ENCODE peak calls at places on chromosome 1, in nine cellular contexts. H is GM23338, K is RWPE1, N is B cell, W is dorsolateral prefrontal cortex, B is IMR-90, R is fibroblast of pulmonary artery, L is choroid plexus epithelial cell, O is brain microvascular endothelial cell. G is an unnamed sample.

GRCh38 chr1:44213222-44214112 is at the start of gene DMAP1:
- DNase-seq in H (peak; percentile 94), K (peak; percentile 74), N (peak; percentile 89), W (peak; percentile 86), B (peak; percentile 83), R (peak; percentile 89), L (peak; percentile 88), O (peak; percentile 67), G (peak; percentile 87)

GRCh38 chr1:199510314-199510713 is 517.2 kb upstream of the NR5A2 start:
- DNase-seq in H (no peak), K (no peak), N (peak; percentile 6), W (no peak), B (no peak), R (no peak), L (no peak), O (no peak), G (peak; percentile 55)

GRCh38 chr1:225754940-225755635 is 22.5 kb upstream of the SRP9 start:
- DNase-seq in H (no peak), K (no peak), N (no peak), W (no peak), B (peak; percentile 92), R (peak; percentile 93), L (peak; percentile 93), O (peak; percentile 77), G (no peak)

GRCh38 chr1:216456682-216457081 is 33.4 kb upstream of the USH2A start:
- DNase-seq in H (peak; percentile 3), K (peak; percentile 51), N (no peak), W (no peak), B (peak; percentile 87), R (peak; percentile 47), L (peak; percentile 90), O (peak; percentile 91), G (no peak)

GRCh38 chr1:231020816-231021215 is 19.2 kb downstream of the FAM89A start:
- DNase-seq in H (peak; percentile 59), K (no peak), N (no peak), W (no peak), B (peak; percentile 21), R (no peak), L (peak; percentile 38), O (peak; percentile 13), G (no peak)

GRCh38 chr1:224116131-224116530 is 2.2 kb downstream of the FBXO28 start:
- DNase-seq in H (peak; percentile 66), K (peak; percentile 52), N (peak; percentile 56), W (no peak), B (peak; percentile 68), R (peak; percentile 72), L (peak; percentile 74), O (no peak), G (peak; percentile 46)

GRCh38 chr1:2934642-2935081 is 86.6 kb upstream of the ACTRT2 start:
- DNase-seq in H (no peak), K (no peak), N (no peak), W (no peak), B (no peak), R (no peak), L (no peak), O (no peak), G (no peak)

GRCh38 chr1:219312967-219313366 is 139.3 kb downstream of the LYPLAL1 start:
- DNase-seq in H (no peak), K (no peak), N (no peak), W (no peak), B (peak; percentile 92), R (peak; percentile 74), L (peak; percentile 81), O (peak; percentile 92), G (no peak)

GRCh38 chr1:27598902-27599528 is 4.9 kb downstream of the AHDC1 start:
- DNase-seq in H (no peak), K (no peak), N (no peak), W (no peak), B (peak; percentile 77), R (peak; percentile 84), L (peak; percentile 82), O (peak; percentile 67), G (no peak)

GRCh38 chr1:15508700-15509487 is 15.1 kb downstream of the CASP9 start:
- DNase-seq in H (peak; percentile 95), K (no peak), N (no peak), W (no peak), B (no peak), R (no peak), L (no peak), O (no peak), G (no peak)

GRCh38 chr1:20423169-20423795 is 62.7 kb downstream of the CAMK2N1 start:
- DNase-seq in H (no peak), K (no peak), N (no peak), W (no peak), B (no peak), R (no peak), L (no peak), O (no peak), G (no peak)

GRCh38 chr1:94284481-94284880 is 47.1 kb upstream of the ARHGAP29 start:
- DNase-seq in H (no peak), K (no peak), N (no peak), W (no peak), B (peak; percentile 48), R (no peak), L (peak; percentile 71), O (peak; percentile 54), G (no peak)

GRCh38 chr1:109642610-109643009 is 13.3 kb upstream of the GSTM4 start:
- DNase-seq in H (no peak), K (no peak), N (no peak), W (no peak), B (peak; percentile 68), R (no peak), L (no peak), O (no peak), G (no peak)

GRCh38 chr1:192171123-192171522 is 12.9 kb downstream of the RGS18 start:
- DNase-seq in H (no peak), K (no peak), N (no peak), W (no peak), B (peak; percentile 33), R (no peak), L (no peak), O (no peak), G (no peak)

GRCh38 chr1:14149431-14149830 is 449.1 kb upstream of the KAZN start:
- DNase-seq in H (peak; percentile 40), K (no peak), N (no peak), W (no peak), B (no peak), R (no peak), L (no peak), O (no peak), G (no peak)
- TF ChIP-seq CTCF in H (peak; percentile 29), K (no peak), N (no peak), W (no peak), B (no peak), R (no peak), L (peak; percentile 6), O (no peak), G (no peak)

DNA sequence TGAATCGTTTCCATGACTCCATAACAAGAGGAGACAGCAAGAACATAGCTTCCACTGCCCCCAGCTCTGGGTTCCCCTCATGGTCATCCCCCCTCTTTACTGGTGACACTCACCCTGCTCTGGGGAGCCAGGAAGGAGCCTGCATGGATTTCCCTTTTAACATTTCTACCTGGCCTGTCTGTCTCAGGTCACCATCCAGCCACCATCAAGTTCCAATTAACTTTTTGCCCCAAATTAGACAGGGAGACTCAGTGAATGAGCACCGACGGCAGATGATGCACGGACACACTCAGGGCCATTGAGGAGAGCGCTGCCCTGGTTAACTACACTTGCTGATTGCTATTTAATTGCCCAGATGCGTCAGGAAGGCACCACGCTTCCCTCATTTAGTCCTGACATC is 426.9 kb downstream of the NPHP4 start:
- DNase-seq in H (no peak), K (no peak), N (no peak), W (no peak), B (no peak), R (no peak), L (no peak), O (no peak), G (no peak)
- TF ChIP-seq CTCF in H (no peak), K (no peak), N (no peak), W (no peak), B (no peak), R (no peak), L (no peak), O (no peak), G (no peak)

DNA sequence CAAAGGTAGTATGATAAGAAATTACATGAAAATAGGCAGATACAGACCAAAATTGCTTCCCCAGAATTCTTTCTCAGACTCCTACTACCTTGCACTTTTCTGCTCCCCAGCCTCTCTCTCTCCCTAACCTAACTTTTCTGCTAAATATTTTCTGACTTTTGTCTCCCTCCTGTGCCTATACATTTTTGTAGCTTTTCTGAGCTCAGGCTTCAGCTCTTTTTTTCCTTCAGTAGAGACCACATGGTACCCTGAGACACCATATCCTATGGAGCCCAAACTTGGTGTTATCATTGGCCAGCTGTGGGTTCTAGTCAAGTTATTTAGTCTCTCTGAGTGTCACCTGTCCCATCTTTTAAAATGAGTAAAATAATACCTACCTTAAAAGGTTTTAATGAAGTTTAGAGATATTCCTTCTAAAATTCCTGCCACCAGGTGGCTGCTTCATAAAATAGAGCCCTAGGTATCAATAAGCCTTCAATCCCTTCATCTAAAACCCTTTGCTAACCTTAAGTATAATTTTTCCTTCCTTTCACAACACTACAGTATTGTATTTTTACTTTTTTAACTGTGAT is 237.7 kb upstream of the DUSP10 start:
- DNase-seq in H (peak; percentile 58), K (peak; percentile 43), N (no peak), W (no peak), B (no peak), R (no peak), L (peak; percentile 35), O (no peak), G (no peak)
- TF ChIP-seq CTCF in H (peak; percentile 47), K (no peak), N (no peak), W (no peak), B (peak; percentile 17), R (peak; percentile 18), L (peak; percentile 47), O (peak; percentile 38), G (peak; percentile 5)

GRCh38 chr1:154193821-154194220 is 1.9 kb upstream of the TPM3 start:
- DNase-seq in H (no peak), K (no peak), N (no peak), W (no peak), B (no peak), R (peak; percentile 49), L (no peak), O (no peak), G (no peak)

GRCh38 chr1:154199563-154199879 is 6.6 kb downstream of the CFAP141 start:
- DNase-seq in H (no peak), K (no peak), N (no peak), W (no peak), B (peak; percentile 29), R (no peak), L (peak; percentile 48), O (no peak), G (no peak)

DNA sequence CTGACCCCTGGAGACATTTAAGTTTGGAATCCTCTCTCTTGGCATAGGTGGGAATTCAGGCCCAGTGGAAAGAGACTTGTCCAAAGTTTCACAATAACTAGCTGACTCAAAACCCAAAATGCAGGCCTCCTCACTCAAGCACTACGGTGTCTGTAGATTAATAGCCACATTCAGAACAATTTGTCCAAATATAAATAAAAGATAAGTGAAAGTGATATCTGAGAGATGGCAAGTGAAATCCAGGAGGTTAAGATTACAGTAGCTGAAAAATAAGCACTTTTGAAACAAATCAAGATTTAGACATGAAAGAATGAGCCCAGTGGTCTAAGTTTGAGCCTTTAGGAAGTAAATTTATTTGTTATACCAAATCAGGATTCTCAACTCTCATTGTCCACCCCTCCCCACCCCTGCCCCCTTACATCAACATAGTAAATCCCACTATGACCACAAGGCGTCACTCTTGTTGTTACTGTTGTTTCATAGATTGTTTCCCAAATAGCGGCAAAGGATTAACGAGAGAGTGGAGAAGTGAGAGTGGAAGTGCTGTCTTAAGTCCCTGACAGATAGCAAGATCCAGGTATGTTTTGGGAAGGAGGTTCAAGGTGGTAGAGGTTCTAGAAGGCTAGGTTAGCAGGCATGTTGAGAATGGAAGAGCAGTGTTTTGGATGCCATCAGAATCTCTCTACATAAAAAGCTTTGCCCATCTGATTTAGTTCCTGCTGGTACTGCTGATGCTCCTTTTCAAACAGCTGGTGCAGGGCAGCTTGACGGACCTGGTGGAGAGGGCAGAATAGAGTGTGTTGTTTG is 7.1 kb upstream of the TPM3 start:
- DNase-seq in H (peak; percentile 90), K (peak; percentile 48), N (peak; percentile 70), W (no peak), B (peak; percentile 69), R (peak; percentile 81), L (peak; percentile 83), O (peak; percentile 65), G (peak; percentile 18)
- TF ChIP-seq CTCF in H (peak; percentile 81), K (peak; percentile 42), N (peak; percentile 73), W (peak; percentile 68), B (peak; percentile 64), R (peak; percentile 56), L (peak; percentile 62), O (peak; percentile 54), G (peak; percentile 71)